ENCODE peak calls at places on chromosomes 7 and 10, in four cellular contexts. N is NCI-H1694; G is activated CD4-positive, alpha-beta T cell treated with anti-CD3 and anti-CD28 coated beads, Interleukin-2, amount 50 U/mL, for 4 hours; J is non-pigmented ciliary epithelial cell. P is an unnamed sample.

GRCh38 chr7:124784879-124785818 is 19.6 kb upstream of the GPR37 start:
- DNase-seq in J (peak), G (no peak), N (peak), P (peak)

GRCh38 chr10:1202343-1202742 is 146.2 kb downstream of the WDR37 start:
- DNase-seq in J (no peak), N (no peak), G (no peak), P (no peak)

GRCh38 chr7:82441916-82442478 is 1.6 kb downstream of the CACNA2D1 start:
- DNase-seq in G (no peak), N (peak), J (no peak), P (no peak)

GRCh38 chr7:138000081-138000701 is 1.7 kb downstream of the CREB3L2 start:
- DNase-seq in N (no peak), G (no peak), J (peak), P (peak)

GRCh38 chr10:108410231-108410630 is 1245.7 kb upstream of the SORCS1 start:
- DNase-seq in G (no peak), N (no peak), J (no peak), P (no peak)

GRCh38 chr7:80630611-80631010 is 7.8 kb upstream of the CD36 start:
- DNase-seq in G (no peak), J (no peak), N (no peak), P (peak)

GRCh38 chr10:113857210-113857609 is 2.7 kb downstream of the NHLRC2 start:
- DNase-seq in G (no peak), J (no peak), N (no peak), P (no peak)

GRCh38 chr7:123692471-123692877 is 36.8 kb downstream of the LMOD2 start:
- DNase-seq in N (no peak), J (no peak), G (no peak), P (no peak)

GRCh38 chr7:131605280-131605878 is 49.0 kb upstream of the PODXL start:
- DNase-seq in N (no peak), J (no peak), G (no peak), P (peak)

GRCh38 chr7:130303982-130304381 is 11.0 kb downstream of the CPA4 start:
- DNase-seq in J (no peak), G (no peak), N (no peak), P (no peak)

P was measured in astrocyte of the cerebellum.